ENCODE peak calls at places on chromosomes 5 and 9, in six cellular contexts. One of them, this sample, is unnamed.

GRCh38 chr5:98519530-98519929 is 253.9 kb upstream of the RGMB start:
- DNase-seq in thyroid gland: no peak
- DNase-seq in HepG2: no peak
- DNase-seq in fibroblast of the aortic adventitia: no peak
- DNase-seq in astrocyte of the spinal cord: no peak
- DNase-seq in fibroblast of pulmonary artery: no peak
- DNase-seq in this sample: no peak

GRCh38 chr5:159951834-159952233 is 35.6 kb downstream of the ADRA1B start:
- DNase-seq in thyroid gland: no peak
- DNase-seq in astrocyte of the spinal cord: no peak
- DNase-seq in fibroblast of pulmonary artery: no peak
- DNase-seq in HepG2: no peak
- DNase-seq in fibroblast of the aortic adventitia: no peak
- DNase-seq in this sample: no peak

GRCh38 chr9:35608221-35608620 is 3.2 kb downstream of the TESK1 start:
- DNase-seq in thyroid gland: no peak
- DNase-seq in HepG2: no peak
- DNase-seq in fibroblast of pulmonary artery: no peak
- DNase-seq in astrocyte of the spinal cord: no peak
- DNase-seq in fibroblast of the aortic adventitia: no peak
- DNase-seq in this sample: no peak

GRCh38 chr9:21873540-21874221 is 71.2 kb downstream of the MTAP start:
- DNase-seq in thyroid gland: no peak
- DNase-seq in fibroblast of the aortic adventitia: peak; percentile 60
- DNase-seq in HepG2: no peak
- DNase-seq in fibroblast of pulmonary artery: peak; percentile 65
- DNase-seq in astrocyte of the spinal cord: peak; percentile 51
- DNase-seq in this sample: no peak

GRCh38 chr9:116238225-116238624 is 84.6 kb downstream of the PAPPA start:
- DNase-seq in fibroblast of the aortic adventitia: peak; percentile 91
- DNase-seq in fibroblast of pulmonary artery: peak; percentile 87
- DNase-seq in HepG2: no peak
- DNase-seq in thyroid gland: no peak
- DNase-seq in astrocyte of the spinal cord: peak; percentile 80
- DNase-seq in this sample: peak; percentile 67

GRCh38 chr5:174552428-174552827 is 172.0 kb upstream of the MSX2 start:
- DNase-seq in HepG2: no peak
- DNase-seq in fibroblast of the aortic adventitia: no peak
- DNase-seq in thyroid gland: no peak
- DNase-seq in fibroblast of pulmonary artery: no peak
- DNase-seq in astrocyte of the spinal cord: no peak
- DNase-seq in this sample: no peak

GRCh38 chr5:10705736-10706135 is 55.3 kb downstream of the DAP start:
- DNase-seq in fibroblast of the aortic adventitia: no peak
- DNase-seq in astrocyte of the spinal cord: no peak
- DNase-seq in thyroid gland: no peak
- DNase-seq in HepG2: no peak
- DNase-seq in fibroblast of pulmonary artery: no peak
- DNase-seq in this sample: no peak

GRCh38 chr5:68087866-68088265 is 127.7 kb upstream of the PIK3R1 start:
- DNase-seq in fibroblast of the aortic adventitia: peak; percentile 59
- DNase-seq in fibroblast of pulmonary artery: peak; percentile 30
- DNase-seq in astrocyte of the spinal cord: peak; percentile 29
- DNase-seq in HepG2: no peak
- DNase-seq in thyroid gland: no peak
- DNase-seq in this sample: no peak

GRCh38 chr9:71270554-71270953 is 149.1 kb upstream of the TRPM3 start:
- DNase-seq in astrocyte of the spinal cord: no peak
- DNase-seq in fibroblast of the aortic adventitia: no peak
- DNase-seq in thyroid gland: no peak
- DNase-seq in fibroblast of pulmonary artery: no peak
- DNase-seq in HepG2: no peak
- DNase-seq in this sample: no peak

GRCh38 chr5:154179846-154180710 is 10.5 kb upstream of the GALNT10 start:
- DNase-seq in HepG2: peak; percentile 60
- DNase-seq in fibroblast of pulmonary artery: peak; percentile 78
- DNase-seq in fibroblast of the aortic adventitia: peak; percentile 78
- DNase-seq in astrocyte of the spinal cord: peak; percentile 67
- DNase-seq in thyroid gland: no peak
- DNase-seq in this sample: peak; percentile 33

GRCh38 chr9:87149794-87150193 is 202.5 kb upstream of the GAS1 start:
- DNase-seq in HepG2: no peak
- DNase-seq in fibroblast of pulmonary artery: no peak
- DNase-seq in thyroid gland: no peak
- DNase-seq in fibroblast of the aortic adventitia: no peak
- DNase-seq in astrocyte of the spinal cord: peak; percentile 25
- DNase-seq in this sample: no peak

GRCh38 chr9:136514022-136514714 is 31.3 kb upstream of the SEC16A start:
- DNase-seq in thyroid gland: no peak
- DNase-seq in fibroblast of pulmonary artery: no peak
- DNase-seq in HepG2: no peak
- DNase-seq in fibroblast of the aortic adventitia: no peak
- DNase-seq in astrocyte of the spinal cord: no peak
- DNase-seq in this sample: no peak

GRCh38 chr9:27151693-27152397 is 42.8 kb downstream of the TEK start:
- DNase-seq in HepG2: no peak
- DNase-seq in fibroblast of pulmonary artery: peak; percentile 82
- DNase-seq in astrocyte of the spinal cord: peak; percentile 47
- DNase-seq in thyroid gland: peak; percentile 46
- DNase-seq in fibroblast of the aortic adventitia: peak; percentile 70
- DNase-seq in this sample: no peak

GRCh38 chr9:131276891-131277672 is 772 bp upstream of the FAM78A start:
- DNase-seq in astrocyte of the spinal cord: no peak
- DNase-seq in thyroid gland: no peak
- DNase-seq in HepG2: no peak
- DNase-seq in fibroblast of pulmonary artery: no peak
- DNase-seq in fibroblast of the aortic adventitia: no peak
- DNase-seq in this sample: no peak
- TF ChIP-seq CTCF in astrocyte of the spinal cord: no peak
- TF ChIP-seq CTCF in thyroid gland: no peak
- TF ChIP-seq CTCF in HepG2: no peak
- TF ChIP-seq CTCF in fibroblast of pulmonary artery: no peak
- TF ChIP-seq CTCF in fibroblast of the aortic adventitia: no peak
- TF ChIP-seq CTCF in this sample: no peak

GRCh38 chr5:73444499-73445432 is 3.8 kb downstream of the FOXD1 start:
- DNase-seq in astrocyte of the spinal cord: peak; percentile 50
- DNase-seq in fibroblast of the aortic adventitia: no peak
- DNase-seq in fibroblast of pulmonary artery: no peak
- DNase-seq in thyroid gland: no peak
- DNase-seq in HepG2: no peak
- DNase-seq in this sample: no peak
- H3K4me3 ChIP-seq in astrocyte of the spinal cord: peak overlapping the region; percentile 94
- H3K4me3 ChIP-seq in fibroblast of the aortic adventitia: peak overlapping the region; percentile 19
- H3K4me3 ChIP-seq in fibroblast of pulmonary artery: no peak overlapping the region
- H3K4me3 ChIP-seq in thyroid gland: no peak overlapping the region
- H3K4me3 ChIP-seq in HepG2: no peak overlapping the region
- H3K4me3 ChIP-seq in this sample: peak overlapping the region; percentile 85

GRCh38 chr5:132385321-132386105 is 16.0 kb downstream of the SLC22A5 start:
- DNase-seq in HepG2: peak; percentile 52
- DNase-seq in fibroblast of the aortic adventitia: peak; percentile 78
- DNase-seq in fibroblast of pulmonary artery: peak; percentile 75
- DNase-seq in astrocyte of the spinal cord: peak; percentile 59
- DNase-seq in thyroid gland: peak; percentile 50
- DNase-seq in this sample: no peak
- TF ChIP-seq CTCF in HepG2: peak; percentile 75
- TF ChIP-seq CTCF in fibroblast of the aortic adventitia: peak; percentile 77
- TF ChIP-seq CTCF in fibroblast of pulmonary artery: peak; percentile 68
- TF ChIP-seq CTCF in astrocyte of the spinal cord: peak; percentile 76
- TF ChIP-seq CTCF in thyroid gland: peak; percentile 72
- TF ChIP-seq CTCF in this sample: peak; percentile 81

DNA sequence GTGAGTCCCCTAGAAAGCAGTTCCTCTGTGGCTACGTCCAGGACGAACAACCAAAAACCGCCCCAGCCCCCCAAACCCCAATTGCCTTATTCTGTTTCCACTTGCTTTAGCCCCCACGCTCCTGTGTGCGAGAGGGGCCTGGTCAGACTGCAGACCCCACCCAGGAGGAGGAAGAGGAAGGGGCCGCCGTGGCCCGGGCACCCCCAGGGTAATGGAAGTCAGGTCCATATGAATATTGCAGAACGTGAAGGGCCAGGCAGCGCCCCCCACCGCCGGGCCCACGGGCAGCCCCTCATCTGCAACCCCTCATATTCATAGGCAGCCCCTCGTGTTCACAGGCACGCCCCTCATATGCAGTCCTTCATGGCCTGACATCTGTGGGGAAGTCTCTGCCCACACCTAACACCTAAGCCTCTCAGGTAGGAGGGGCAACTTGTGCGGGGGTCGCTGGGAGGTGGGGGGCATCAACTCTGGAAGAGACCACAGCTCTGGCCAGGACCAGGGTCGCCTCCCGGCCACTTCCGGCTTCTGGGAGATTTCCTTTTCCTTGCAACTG is 37.7 kb upstream of the PLEKHG4B start:
- DNase-seq in HepG2: no peak
- DNase-seq in astrocyte of the spinal cord: no peak
- DNase-seq in fibroblast of pulmonary artery: no peak
- DNase-seq in fibroblast of the aortic adventitia: no peak
- DNase-seq in thyroid gland: no peak
- DNase-seq in this sample: no peak
- H3K4me3 ChIP-seq in HepG2: no peak overlapping the region
- H3K4me3 ChIP-seq in astrocyte of the spinal cord: peak overlapping the region; percentile 43
- H3K4me3 ChIP-seq in fibroblast of pulmonary artery: peak overlapping the region; percentile 48
- H3K4me3 ChIP-seq in fibroblast of the aortic adventitia: peak overlapping the region; percentile 46
- H3K4me3 ChIP-seq in thyroid gland: no peak overlapping the region
- H3K4me3 ChIP-seq in this sample: peak overlapping the region; percentile 51

GRCh38 chr5:115815006-115815692 is 1.3 kb downstream of the CDO1 start:
- DNase-seq in thyroid gland: no peak
- DNase-seq in HepG2: no peak
- DNase-seq in fibroblast of the aortic adventitia: peak; percentile 57
- DNase-seq in fibroblast of pulmonary artery: no peak
- DNase-seq in astrocyte of the spinal cord: peak; percentile 39
- DNase-seq in this sample: no peak

GRCh38 chr5:115816226-115817042 is at the start of gene CDO1:
- DNase-seq in thyroid gland: peak; percentile 11
- DNase-seq in fibroblast of the aortic adventitia: peak; percentile 69
- DNase-seq in fibroblast of pulmonary artery: peak; percentile 60
- DNase-seq in HepG2: no peak
- DNase-seq in astrocyte of the spinal cord: peak; percentile 77
- DNase-seq in this sample: no peak

GRCh38 chr5:115820846-115821245 is 4.4 kb upstream of the CDO1 start:
- DNase-seq in astrocyte of the spinal cord: no peak
- DNase-seq in thyroid gland: no peak
- DNase-seq in HepG2: no peak
- DNase-seq in fibroblast of pulmonary artery: no peak
- DNase-seq in fibroblast of the aortic adventitia: no peak
- DNase-seq in this sample: no peak

GRCh38 chr5:115815693-115816225 is 700 bp downstream of the CDO1 start:
- DNase-seq in HepG2: no peak
- DNase-seq in astrocyte of the spinal cord: peak; percentile 8
- DNase-seq in fibroblast of pulmonary artery: no peak
- DNase-seq in thyroid gland: no peak
- DNase-seq in fibroblast of the aortic adventitia: no peak
- DNase-seq in this sample: no peak

DNA sequence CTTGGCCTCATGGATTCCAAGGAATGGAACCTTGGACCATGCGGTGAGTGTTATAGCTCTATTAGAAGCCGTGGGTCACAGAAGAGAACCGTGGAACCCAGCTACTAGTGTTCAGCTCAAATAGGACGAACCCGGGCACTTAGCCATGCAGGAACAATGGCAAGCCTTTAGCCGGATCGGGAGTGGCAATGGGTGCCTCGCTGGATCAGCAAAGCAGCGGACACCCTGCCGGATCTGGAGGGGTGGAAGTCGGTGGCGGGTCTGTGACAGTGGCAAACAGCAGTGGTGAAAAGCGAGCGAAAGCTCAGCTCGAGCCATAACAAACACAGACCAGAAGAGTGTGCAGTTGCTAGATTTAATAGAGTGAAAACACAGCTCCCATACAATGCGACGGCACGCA is 2.4 kb upstream of the CDO1 start:
- DNase-seq in astrocyte of the spinal cord: no peak
- DNase-seq in fibroblast of the aortic adventitia: no peak
- DNase-seq in fibroblast of pulmonary artery: no peak
- DNase-seq in HepG2: no peak
- DNase-seq in thyroid gland: no peak
- DNase-seq in this sample: no peak
- TF ChIP-seq CTCF in astrocyte of the spinal cord: no peak
- TF ChIP-seq CTCF in fibroblast of the aortic adventitia: no peak
- TF ChIP-seq CTCF in fibroblast of pulmonary artery: no peak
- TF ChIP-seq CTCF in HepG2: no peak
- TF ChIP-seq CTCF in thyroid gland: no peak
- TF ChIP-seq CTCF in this sample: no peak

DNA sequence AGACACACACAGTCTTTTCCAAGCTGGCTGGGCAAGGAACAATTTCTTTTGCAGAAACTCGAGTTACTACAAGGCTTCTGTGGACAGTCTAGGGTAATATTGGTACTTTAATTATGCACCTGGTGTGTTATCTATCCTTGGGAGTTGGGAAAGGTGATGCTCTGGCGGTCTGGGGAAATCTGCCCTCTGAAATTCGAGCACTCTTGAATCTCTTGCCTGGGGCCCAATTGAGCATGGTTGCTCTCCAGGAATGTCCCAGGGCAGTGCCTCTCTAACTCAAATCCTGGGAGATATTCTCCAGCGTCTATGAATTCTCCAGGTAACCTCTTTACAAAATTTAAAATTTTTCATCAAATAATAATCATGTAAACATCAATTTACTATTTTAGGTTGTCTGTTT is 69.3 kb downstream of the KCNIP1 start:
- DNase-seq in fibroblast of the aortic adventitia: no peak
- DNase-seq in HepG2: no peak
- DNase-seq in thyroid gland: peak; percentile 6
- DNase-seq in astrocyte of the spinal cord: no peak
- DNase-seq in fibroblast of pulmonary artery: no peak
- DNase-seq in this sample: no peak
- H3K4me3 ChIP-seq in fibroblast of the aortic adventitia: no peak overlapping the region
- H3K4me3 ChIP-seq in HepG2: no peak overlapping the region
- H3K4me3 ChIP-seq in thyroid gland: no peak overlapping the region
- H3K4me3 ChIP-seq in astrocyte of the spinal cord: no peak overlapping the region
- H3K4me3 ChIP-seq in fibroblast of pulmonary artery: no peak overlapping the region
- H3K4me3 ChIP-seq in this sample: no peak overlapping the region

DNA sequence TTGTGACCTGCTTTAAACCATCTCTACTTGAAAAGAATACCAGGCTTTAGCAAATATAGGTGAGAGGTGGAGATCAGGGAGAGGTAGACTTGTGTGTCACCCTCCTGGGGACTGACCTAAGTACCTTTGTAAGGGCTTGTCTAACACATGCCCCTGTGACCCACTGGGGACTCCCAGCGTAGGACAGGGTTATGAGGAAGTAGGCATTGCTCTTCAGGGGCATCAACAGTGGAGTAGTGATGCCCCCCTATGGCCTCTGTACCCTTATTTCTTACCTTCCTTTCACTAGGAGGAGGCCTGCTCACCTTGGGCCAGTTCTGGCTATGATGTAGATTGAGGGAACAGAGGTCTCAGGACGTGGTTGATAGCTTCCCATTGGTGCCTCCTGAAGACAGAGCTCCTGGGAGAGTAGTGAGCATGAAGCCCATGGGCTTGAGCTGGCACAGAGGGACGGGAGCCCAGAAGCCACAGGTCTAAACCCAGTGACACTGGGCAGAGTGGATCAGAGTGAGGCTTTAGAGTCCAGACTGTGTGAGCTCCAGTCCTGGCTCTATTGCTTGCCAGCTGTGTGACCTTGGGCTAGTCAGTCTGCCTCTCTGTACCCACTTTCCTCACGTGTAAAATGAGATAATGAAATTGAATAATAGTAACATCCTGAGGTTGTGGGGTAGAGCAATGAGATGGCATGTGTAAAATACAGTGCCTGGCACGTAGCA is 191.7 kb downstream of the AOPEP start:
- DNase-seq in HepG2: peak; percentile 30
- DNase-seq in astrocyte of the spinal cord: no peak
- DNase-seq in fibroblast of pulmonary artery: no peak
- DNase-seq in fibroblast of the aortic adventitia: no peak
- DNase-seq in thyroid gland: no peak
- DNase-seq in this sample: no peak
- TF ChIP-seq CTCF in HepG2: peak; percentile 49
- TF ChIP-seq CTCF in astrocyte of the spinal cord: no peak
- TF ChIP-seq CTCF in fibroblast of pulmonary artery: no peak
- TF ChIP-seq CTCF in fibroblast of the aortic adventitia: no peak
- TF ChIP-seq CTCF in thyroid gland: no peak
- TF ChIP-seq CTCF in this sample: no peak

This sample was measured in AG04450.